ENCODE peak calls at places on chromosomes 6 and 20, in ten cellular contexts. One of them, this sample, is unnamed.
A peak's percentile ranks its signal among the peaks of the same experiment; 100 is the strongest.

GRCh38 chr20:22491188-22491500 is 93.2 kb downstream of the FOXA2 start:
- DNase-seq in foreskin fibroblast: no peak
- DNase-seq in germinal center: no peak
- DNase-seq in LoVo: no peak
- DNase-seq in sciatic nerve: no peak
- DNase-seq in NCI-H1105 treated with DMSO at 0.1 percent for 48 hours: no peak
- DNase-seq in KBM-7: no peak
- DNase-seq in HT1080: no peak
- DNase-seq in pons: no peak
- DNase-seq in CD8-positive, alpha-beta memory T cell: no peak
- DNase-seq in this sample: no peak

GRCh38 chr6:15462717-15463525 is 199.9 kb downstream of the DTNBP1 start:
- DNase-seq in foreskin fibroblast: peak; percentile 66
- DNase-seq in germinal center: no peak
- DNase-seq in LoVo: no peak
- DNase-seq in sciatic nerve: no peak
- DNase-seq in NCI-H1105 treated with DMSO at 0.1 percent for 48 hours: no peak
- DNase-seq in KBM-7: no peak
- DNase-seq in HT1080: no peak
- DNase-seq in pons: no peak
- DNase-seq in CD8-positive, alpha-beta memory T cell: no peak
- DNase-seq in this sample: no peak

GRCh38 chr20:49100934-49101333 is 54.8 kb downstream of the CSE1L start:
- DNase-seq in foreskin fibroblast: no peak
- DNase-seq in germinal center: no peak
- DNase-seq in LoVo: no peak
- DNase-seq in sciatic nerve: no peak
- DNase-seq in NCI-H1105 treated with DMSO at 0.1 percent for 48 hours: no peak
- DNase-seq in KBM-7: no peak
- DNase-seq in HT1080: no peak
- DNase-seq in pons: peak; percentile 20
- DNase-seq in CD8-positive, alpha-beta memory T cell: no peak
- DNase-seq in this sample: no peak

GRCh38 chr6:89298680-89299450 is 16.2 kb downstream of the GABRR2 start:
- DNase-seq in foreskin fibroblast: peak; percentile 86
- DNase-seq in germinal center: no peak
- DNase-seq in LoVo: peak; percentile 83
- DNase-seq in sciatic nerve: no peak
- DNase-seq in NCI-H1105 treated with DMSO at 0.1 percent for 48 hours: no peak
- DNase-seq in KBM-7: peak; percentile 41
- DNase-seq in HT1080: peak; percentile 91
- DNase-seq in pons: no peak
- DNase-seq in CD8-positive, alpha-beta memory T cell: peak; percentile 74
- DNase-seq in this sample: no peak

GRCh38 chr6:114200896-114201295 is 141.9 kb downstream of the HS3ST5 start:
- DNase-seq in foreskin fibroblast: no peak
- DNase-seq in germinal center: no peak
- DNase-seq in LoVo: no peak
- DNase-seq in sciatic nerve: no peak
- DNase-seq in NCI-H1105 treated with DMSO at 0.1 percent for 48 hours: no peak
- DNase-seq in KBM-7: no peak
- DNase-seq in HT1080: no peak
- DNase-seq in pons: no peak
- DNase-seq in CD8-positive, alpha-beta memory T cell: no peak
- DNase-seq in this sample: no peak

GRCh38 chr20:50338479-50339195 is 148.0 kb downstream of the CEBPB start:
- DNase-seq in foreskin fibroblast: peak; percentile 28
- DNase-seq in germinal center: peak; percentile 27
- DNase-seq in LoVo: no peak
- DNase-seq in sciatic nerve: no peak
- DNase-seq in NCI-H1105 treated with DMSO at 0.1 percent for 48 hours: no peak
- DNase-seq in KBM-7: peak; percentile 88
- DNase-seq in HT1080: peak; percentile 54
- DNase-seq in pons: peak; percentile 61
- DNase-seq in CD8-positive, alpha-beta memory T cell: peak; percentile 54
- DNase-seq in this sample: no peak

GRCh38 chr6:7542065-7542877 is 800 bp downstream of the DSP start:
- DNase-seq in foreskin fibroblast: peak; percentile 35
- DNase-seq in germinal center: peak; percentile 32
- DNase-seq in LoVo: no peak
- DNase-seq in sciatic nerve: no peak
- DNase-seq in NCI-H1105 treated with DMSO at 0.1 percent for 48 hours: peak; percentile 19
- DNase-seq in KBM-7: peak; percentile 23
- DNase-seq in HT1080: no peak
- DNase-seq in pons: no peak
- DNase-seq in CD8-positive, alpha-beta memory T cell: no peak
- DNase-seq in this sample: peak; percentile 33

GRCh38 chr6:391559-392440 is at the start of gene IRF4:
- DNase-seq in foreskin fibroblast: peak; percentile 34
- DNase-seq in germinal center: peak; percentile 78
- DNase-seq in LoVo: no peak
- DNase-seq in sciatic nerve: no peak
- DNase-seq in NCI-H1105 treated with DMSO at 0.1 percent for 48 hours: no peak
- DNase-seq in KBM-7: peak; percentile 55
- DNase-seq in HT1080: no peak
- DNase-seq in pons: no peak
- DNase-seq in CD8-positive, alpha-beta memory T cell: no peak
- DNase-seq in this sample: no peak

GRCh38 chr6:43924222-43924702 is 154.3 kb downstream of the VEGFA start:
- DNase-seq in foreskin fibroblast: no peak
- DNase-seq in germinal center: no peak
- DNase-seq in LoVo: no peak
- DNase-seq in sciatic nerve: no peak
- DNase-seq in NCI-H1105 treated with DMSO at 0.1 percent for 48 hours: no peak
- DNase-seq in KBM-7: peak; percentile 65
- DNase-seq in HT1080: peak; percentile 74
- DNase-seq in pons: peak; percentile 10
- DNase-seq in CD8-positive, alpha-beta memory T cell: peak; percentile 65
- DNase-seq in this sample: no peak

GRCh38 chr20:17507032-17507431 is 24.1 kb downstream of the BFSP1 start:
- DNase-seq in foreskin fibroblast: no peak
- DNase-seq in germinal center: no peak
- DNase-seq in LoVo: no peak
- DNase-seq in sciatic nerve: no peak
- DNase-seq in NCI-H1105 treated with DMSO at 0.1 percent for 48 hours: no peak
- DNase-seq in KBM-7: no peak
- DNase-seq in HT1080: no peak
- DNase-seq in pons: no peak
- DNase-seq in CD8-positive, alpha-beta memory T cell: no peak
- DNase-seq in this sample: no peak

GRCh38 chr20:22074635-22075034 is 369.2 kb downstream of the PAX1 start:
- DNase-seq in foreskin fibroblast: no peak
- DNase-seq in germinal center: no peak
- DNase-seq in LoVo: no peak
- DNase-seq in sciatic nerve: no peak
- DNase-seq in NCI-H1105 treated with DMSO at 0.1 percent for 48 hours: no peak
- DNase-seq in KBM-7: no peak
- DNase-seq in HT1080: no peak
- DNase-seq in pons: no peak
- DNase-seq in CD8-positive, alpha-beta memory T cell: no peak
- DNase-seq in this sample: no peak

GRCh38 chr6:99297415-99297814 is 52.1 kb downstream of the FAXC start:
- DNase-seq in foreskin fibroblast: no peak
- DNase-seq in germinal center: no peak
- DNase-seq in LoVo: no peak
- DNase-seq in sciatic nerve: no peak
- DNase-seq in NCI-H1105 treated with DMSO at 0.1 percent for 48 hours: no peak
- DNase-seq in KBM-7: no peak
- DNase-seq in HT1080: no peak
- DNase-seq in pons: no peak
- DNase-seq in CD8-positive, alpha-beta memory T cell: no peak
- DNase-seq in this sample: no peak

GRCh38 chr6:145502417-145502816 is 232.9 kb downstream of the EPM2A start:
- DNase-seq in foreskin fibroblast: peak; percentile 9
- DNase-seq in germinal center: no peak
- DNase-seq in LoVo: no peak
- DNase-seq in sciatic nerve: no peak
- DNase-seq in NCI-H1105 treated with DMSO at 0.1 percent for 48 hours: peak; percentile 62
- DNase-seq in KBM-7: no peak
- DNase-seq in HT1080: no peak
- DNase-seq in pons: peak; percentile 30
- DNase-seq in CD8-positive, alpha-beta memory T cell: no peak
- DNase-seq in this sample: peak; percentile 50

GRCh38 chr6:19691465-19692167 is 145.6 kb upstream of the ID4 start:
- DNase-seq in foreskin fibroblast: peak; percentile 7
- DNase-seq in germinal center: no peak
- DNase-seq in LoVo: no peak
- DNase-seq in sciatic nerve: no peak
- DNase-seq in NCI-H1105 treated with DMSO at 0.1 percent for 48 hours: no peak
- DNase-seq in KBM-7: no peak
- DNase-seq in HT1080: no peak
- DNase-seq in pons: no peak
- DNase-seq in CD8-positive, alpha-beta memory T cell: no peak
- DNase-seq in this sample: no peak

GRCh38 chr6:169894377-169894960 is 143.0 kb downstream of the ERMARD start:
- DNase-seq in foreskin fibroblast: no peak
- DNase-seq in germinal center: no peak
- DNase-seq in LoVo: no peak
- DNase-seq in sciatic nerve: no peak
- DNase-seq in NCI-H1105 treated with DMSO at 0.1 percent for 48 hours: no peak
- DNase-seq in KBM-7: no peak
- DNase-seq in HT1080: no peak
- DNase-seq in pons: no peak
- DNase-seq in CD8-positive, alpha-beta memory T cell: no peak
- DNase-seq in this sample: no peak

GRCh38 chr6:10837692-10837996 is 695 bp downstream of the MAK start:
- DNase-seq in foreskin fibroblast: peak; percentile 23
- DNase-seq in germinal center: peak; percentile 24
- DNase-seq in LoVo: peak; percentile 4
- DNase-seq in sciatic nerve: no peak
- DNase-seq in NCI-H1105 treated with DMSO at 0.1 percent for 48 hours: peak; percentile 55
- DNase-seq in KBM-7: no peak
- DNase-seq in HT1080: no peak
- DNase-seq in pons: peak; percentile 17
- DNase-seq in CD8-positive, alpha-beta memory T cell: no peak
- DNase-seq in this sample: peak; percentile 56

GRCh38 chr20:7031222-7031621 is 263.7 kb downstream of the BMP2 start:
- DNase-seq in foreskin fibroblast: peak; percentile 7
- DNase-seq in germinal center: no peak
- DNase-seq in LoVo: no peak
- DNase-seq in sciatic nerve: no peak
- DNase-seq in NCI-H1105 treated with DMSO at 0.1 percent for 48 hours: no peak
- DNase-seq in KBM-7: no peak
- DNase-seq in HT1080: no peak
- DNase-seq in pons: no peak
- DNase-seq in CD8-positive, alpha-beta memory T cell: no peak
- DNase-seq in this sample: no peak

GRCh38 chr6:144659202-144659731 is 374.1 kb downstream of the UTRN start:
- DNase-seq in foreskin fibroblast: peak; percentile 52
- DNase-seq in germinal center: no peak
- DNase-seq in LoVo: peak; percentile 14
- DNase-seq in sciatic nerve: no peak
- DNase-seq in NCI-H1105 treated with DMSO at 0.1 percent for 48 hours: no peak
- DNase-seq in KBM-7: peak; percentile 91
- DNase-seq in HT1080: no peak
- DNase-seq in pons: no peak
- DNase-seq in CD8-positive, alpha-beta memory T cell: no peak
- DNase-seq in this sample: peak; percentile 63

GRCh38 chr6:157235600-157236039 is 87.7 kb downstream of the TMEM242 start:
- DNase-seq in foreskin fibroblast: peak; percentile 76
- DNase-seq in germinal center: peak; percentile 53
- DNase-seq in LoVo: no peak
- DNase-seq in sciatic nerve: no peak
- DNase-seq in NCI-H1105 treated with DMSO at 0.1 percent for 48 hours: no peak
- DNase-seq in KBM-7: no peak
- DNase-seq in HT1080: no peak
- DNase-seq in pons: peak; percentile 36
- DNase-seq in CD8-positive, alpha-beta memory T cell: peak; percentile 61
- DNase-seq in this sample: no peak

GRCh38 chr6:133890941-133891813 is 2.3 kb downstream of the TCF21 start:
- DNase-seq in foreskin fibroblast: peak; percentile 57
- DNase-seq in germinal center: no peak
- DNase-seq in LoVo: peak; percentile 25
- DNase-seq in sciatic nerve: no peak
- DNase-seq in NCI-H1105 treated with DMSO at 0.1 percent for 48 hours: peak; percentile 71
- DNase-seq in KBM-7: no peak
- DNase-seq in HT1080: peak; percentile 20
- DNase-seq in pons: peak; percentile 3
- DNase-seq in CD8-positive, alpha-beta memory T cell: no peak
- DNase-seq in this sample: peak; percentile 46

GRCh38 chr6:5302220-5302946 is 41.1 kb downstream of the FARS2 start:
- DNase-seq in foreskin fibroblast: no peak
- DNase-seq in germinal center: peak; percentile 37
- DNase-seq in LoVo: no peak
- DNase-seq in sciatic nerve: no peak
- DNase-seq in NCI-H1105 treated with DMSO at 0.1 percent for 48 hours: no peak
- DNase-seq in KBM-7: no peak
- DNase-seq in HT1080: no peak
- DNase-seq in pons: no peak
- DNase-seq in CD8-positive, alpha-beta memory T cell: no peak
- DNase-seq in this sample: no peak

GRCh38 chr6:52389626-52390360 is 27.8 kb downstream of the PAQR8 start:
- DNase-seq in foreskin fibroblast: peak; percentile 66
- DNase-seq in germinal center: peak; percentile 20
- DNase-seq in LoVo: peak; percentile 69
- DNase-seq in sciatic nerve: peak; percentile 61
- DNase-seq in NCI-H1105 treated with DMSO at 0.1 percent for 48 hours: peak; percentile 75
- DNase-seq in KBM-7: peak; percentile 27
- DNase-seq in HT1080: peak; percentile 83
- DNase-seq in pons: no peak
- DNase-seq in CD8-positive, alpha-beta memory T cell: peak; percentile 75
- DNase-seq in this sample: no peak

GRCh38 chr6:15474196-15474595 is 188.6 kb downstream of the DTNBP1 start:
- DNase-seq in foreskin fibroblast: peak; percentile 78
- DNase-seq in germinal center: no peak
- DNase-seq in LoVo: no peak
- DNase-seq in sciatic nerve: no peak
- DNase-seq in NCI-H1105 treated with DMSO at 0.1 percent for 48 hours: no peak
- DNase-seq in KBM-7: no peak
- DNase-seq in HT1080: no peak
- DNase-seq in pons: no peak
- DNase-seq in CD8-positive, alpha-beta memory T cell: no peak
- DNase-seq in this sample: no peak

GRCh38 chr6:37314803-37315515 is 38.8 kb upstream of the RNF8 start:
- DNase-seq in foreskin fibroblast: peak; percentile 48
- DNase-seq in germinal center: peak; percentile 38
- DNase-seq in LoVo: no peak
- DNase-seq in sciatic nerve: no peak
- DNase-seq in NCI-H1105 treated with DMSO at 0.1 percent for 48 hours: peak; percentile 48
- DNase-seq in KBM-7: peak; percentile 84
- DNase-seq in HT1080: peak; percentile 37
- DNase-seq in pons: peak; percentile 57
- DNase-seq in CD8-positive, alpha-beta memory T cell: no peak
- DNase-seq in this sample: peak; percentile 9